ENCODE peak calls at places on chromosome 16, in six cellular contexts. One of them, this sample, is unnamed.

GRCh38 chr16:8807189-8807588 is 9.6 kb downstream of the PMM2 start:
- DNase-seq in CD4-positive, alpha-beta T cell: no peak
- DNase-seq in mucosa of descending colon: no peak
- DNase-seq in IMR-90: no peak
- DNase-seq in omental fat pad: no peak
- DNase-seq in cardiac muscle cell: no peak
- DNase-seq in this sample: no peak

GRCh38 chr16:320206-320605 is 32.3 kb downstream of the AXIN1 start:
- DNase-seq in mucosa of descending colon: no peak
- DNase-seq in cardiac muscle cell: no peak
- DNase-seq in IMR-90: no peak
- DNase-seq in omental fat pad: no peak
- DNase-seq in CD4-positive, alpha-beta T cell: no peak
- DNase-seq in this sample: no peak

GRCh38 chr16:10992797-10993196 is 48.4 kb downstream of the CLEC16A start:
- DNase-seq in mucosa of descending colon: no peak
- DNase-seq in CD4-positive, alpha-beta T cell: no peak
- DNase-seq in cardiac muscle cell: no peak
- DNase-seq in IMR-90: peak; percentile 93
- DNase-seq in omental fat pad: no peak
- DNase-seq in this sample: no peak

GRCh38 chr16:31880322-31880979 is 6.8 kb downstream of the ZNF267 start:
- DNase-seq in CD4-positive, alpha-beta T cell: peak; percentile 33
- DNase-seq in mucosa of descending colon: no peak
- DNase-seq in IMR-90: peak; percentile 80
- DNase-seq in cardiac muscle cell: no peak
- DNase-seq in omental fat pad: no peak
- DNase-seq in this sample: no peak

GRCh38 chr16:85574672-85575475 is 38.2 kb upstream of the GSE1 start:
- DNase-seq in omental fat pad: no peak
- DNase-seq in cardiac muscle cell: no peak
- DNase-seq in mucosa of descending colon: no peak
- DNase-seq in IMR-90: no peak
- DNase-seq in CD4-positive, alpha-beta T cell: no peak
- DNase-seq in this sample: no peak

GRCh38 chr16:86846136-86846535 is 267.8 kb downstream of the FOXL1 start:
- DNase-seq in IMR-90: peak; percentile 55
- DNase-seq in cardiac muscle cell: no peak
- DNase-seq in CD4-positive, alpha-beta T cell: no peak
- DNase-seq in omental fat pad: no peak
- DNase-seq in mucosa of descending colon: no peak
- DNase-seq in this sample: no peak

GRCh38 chr16:31253642-31254045 is 6.1 kb upstream of the ITGAM start:
- DNase-seq in CD4-positive, alpha-beta T cell: no peak
- DNase-seq in cardiac muscle cell: peak; percentile 10
- DNase-seq in IMR-90: no peak
- DNase-seq in omental fat pad: no peak
- DNase-seq in mucosa of descending colon: no peak
- DNase-seq in this sample: no peak

GRCh38 chr16:4380131-4381063 is 8.7 kb downstream of the VASN start:
- DNase-seq in mucosa of descending colon: no peak
- DNase-seq in omental fat pad: no peak
- DNase-seq in IMR-90: no peak
- DNase-seq in CD4-positive, alpha-beta T cell: no peak
- DNase-seq in cardiac muscle cell: no peak
- DNase-seq in this sample: no peak

GRCh38 chr16:5505093-5505887 is 407.7 kb upstream of the EEF2KMT start:
- DNase-seq in IMR-90: no peak
- DNase-seq in cardiac muscle cell: no peak
- DNase-seq in CD4-positive, alpha-beta T cell: no peak
- DNase-seq in mucosa of descending colon: no peak
- DNase-seq in omental fat pad: no peak
- DNase-seq in this sample: no peak

GRCh38 chr16:5500526-5500925 is 402.9 kb upstream of the EEF2KMT start:
- DNase-seq in mucosa of descending colon: no peak
- DNase-seq in omental fat pad: no peak
- DNase-seq in IMR-90: no peak
- DNase-seq in cardiac muscle cell: no peak
- DNase-seq in CD4-positive, alpha-beta T cell: no peak
- DNase-seq in this sample: no peak

GRCh38 chr16:5502944-5503343 is 405.3 kb upstream of the EEF2KMT start:
- DNase-seq in cardiac muscle cell: no peak
- DNase-seq in CD4-positive, alpha-beta T cell: no peak
- DNase-seq in IMR-90: no peak
- DNase-seq in omental fat pad: no peak
- DNase-seq in mucosa of descending colon: no peak
- DNase-seq in this sample: no peak

GRCh38 chr16:5504028-5504758 is 406.6 kb upstream of the EEF2KMT start:
- DNase-seq in cardiac muscle cell: no peak
- DNase-seq in IMR-90: no peak
- DNase-seq in mucosa of descending colon: no peak
- DNase-seq in CD4-positive, alpha-beta T cell: no peak
- DNase-seq in omental fat pad: no peak
- DNase-seq in this sample: no peak

GRCh38 chr16:5502467-5502869 is 404.9 kb upstream of the EEF2KMT start:
- DNase-seq in omental fat pad: no peak
- DNase-seq in IMR-90: no peak
- DNase-seq in cardiac muscle cell: peak; percentile 63
- DNase-seq in CD4-positive, alpha-beta T cell: no peak
- DNase-seq in mucosa of descending colon: peak; percentile 35
- DNase-seq in this sample: no peak
- TF ChIP-seq CTCF in omental fat pad: no peak
- TF ChIP-seq CTCF in IMR-90: no peak
- TF ChIP-seq CTCF in cardiac muscle cell: no peak
- TF ChIP-seq CTCF in CD4-positive, alpha-beta T cell: no peak
- TF ChIP-seq CTCF in mucosa of descending colon: no peak
- TF ChIP-seq CTCF in this sample: no peak

GRCh38 chr16:70704586-70704985 is 18.7 kb upstream of the MTSS2 start:
- DNase-seq in CD4-positive, alpha-beta T cell: no peak
- DNase-seq in mucosa of descending colon: no peak
- DNase-seq in cardiac muscle cell: no peak
- DNase-seq in IMR-90: no peak
- DNase-seq in omental fat pad: no peak
- DNase-seq in this sample: no peak

GRCh38 chr16:70701998-70702397 is 16.1 kb upstream of the MTSS2 start:
- DNase-seq in cardiac muscle cell: no peak
- DNase-seq in CD4-positive, alpha-beta T cell: no peak
- DNase-seq in IMR-90: no peak
- DNase-seq in omental fat pad: no peak
- DNase-seq in mucosa of descending colon: no peak
- DNase-seq in this sample: no peak

GRCh38 chr16:70702624-70703023 is 16.8 kb upstream of the MTSS2 start:
- DNase-seq in cardiac muscle cell: no peak
- DNase-seq in CD4-positive, alpha-beta T cell: no peak
- DNase-seq in IMR-90: no peak
- DNase-seq in mucosa of descending colon: no peak
- DNase-seq in omental fat pad: no peak
- DNase-seq in this sample: no peak

GRCh38 chr16:70703835-70704381 is 18.1 kb upstream of the MTSS2 start:
- DNase-seq in omental fat pad: no peak
- DNase-seq in IMR-90: no peak
- DNase-seq in cardiac muscle cell: no peak
- DNase-seq in mucosa of descending colon: no peak
- DNase-seq in CD4-positive, alpha-beta T cell: no peak
- DNase-seq in this sample: no peak

GRCh38 chr16:70703041-70703834 is 17.4 kb upstream of the MTSS2 start:
- DNase-seq in IMR-90: peak; percentile 94
- DNase-seq in omental fat pad: no peak
- DNase-seq in cardiac muscle cell: peak; percentile 68
- DNase-seq in mucosa of descending colon: no peak
- DNase-seq in CD4-positive, alpha-beta T cell: no peak
- DNase-seq in this sample: no peak
- TF ChIP-seq CTCF in IMR-90: peak; percentile 55
- TF ChIP-seq CTCF in omental fat pad: no peak
- TF ChIP-seq CTCF in cardiac muscle cell: peak; percentile 21
- TF ChIP-seq CTCF in mucosa of descending colon: no peak
- TF ChIP-seq CTCF in CD4-positive, alpha-beta T cell: no peak
- TF ChIP-seq CTCF in this sample: peak; percentile 78

GRCh38 chr16:53692146-53692545 is 11.5 kb downstream of the RPGRIP1L start:
- DNase-seq in cardiac muscle cell: peak; percentile 49
- DNase-seq in IMR-90: no peak
- DNase-seq in CD4-positive, alpha-beta T cell: no peak
- DNase-seq in omental fat pad: no peak
- DNase-seq in mucosa of descending colon: no peak
- DNase-seq in this sample: no peak
- TF ChIP-seq CTCF in cardiac muscle cell: peak; percentile 48
- TF ChIP-seq CTCF in IMR-90: no peak
- TF ChIP-seq CTCF in CD4-positive, alpha-beta T cell: no peak
- TF ChIP-seq CTCF in omental fat pad: no peak
- TF ChIP-seq CTCF in mucosa of descending colon: no peak
- TF ChIP-seq CTCF in this sample: peak; percentile 41

DNA sequence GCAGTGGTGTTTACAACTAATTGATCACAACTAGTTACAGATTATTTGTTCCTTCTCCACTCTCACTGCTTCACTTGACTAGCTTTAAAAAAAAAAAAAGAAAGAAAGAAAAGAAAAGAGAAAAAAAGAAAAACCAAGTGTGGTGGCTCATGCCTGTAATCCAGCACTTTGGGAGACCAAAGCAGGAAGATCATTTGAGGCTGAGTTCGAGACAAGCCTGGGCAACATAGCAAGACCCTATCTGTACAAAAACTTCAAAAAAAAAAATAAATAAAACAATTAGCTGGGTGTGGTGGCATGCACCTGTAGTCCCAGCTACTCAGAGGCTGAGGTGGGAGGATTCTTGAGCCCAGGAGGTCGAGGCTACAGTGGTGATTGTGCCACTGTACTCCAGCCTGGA is 4.2 kb downstream of the SNTB2 start:
- DNase-seq in omental fat pad: no peak
- DNase-seq in IMR-90: no peak
- DNase-seq in cardiac muscle cell: no peak
- DNase-seq in mucosa of descending colon: no peak
- DNase-seq in CD4-positive, alpha-beta T cell: no peak
- DNase-seq in this sample: no peak
- TF ChIP-seq CTCF in omental fat pad: no peak
- TF ChIP-seq CTCF in IMR-90: no peak
- TF ChIP-seq CTCF in cardiac muscle cell: no peak
- TF ChIP-seq CTCF in mucosa of descending colon: no peak
- TF ChIP-seq CTCF in CD4-positive, alpha-beta T cell: no peak
- TF ChIP-seq CTCF in this sample: no peak

GRCh38 chr16:74304164-74304834 is 7.7 kb downstream of the PSMD7 start:
- DNase-seq in IMR-90: no peak
- DNase-seq in mucosa of descending colon: no peak
- DNase-seq in CD4-positive, alpha-beta T cell: no peak
- DNase-seq in omental fat pad: no peak
- DNase-seq in cardiac muscle cell: no peak
- DNase-seq in this sample: no peak
- TF ChIP-seq CTCF in IMR-90: peak; percentile 26
- TF ChIP-seq CTCF in mucosa of descending colon: peak; percentile 13
- TF ChIP-seq CTCF in CD4-positive, alpha-beta T cell: peak; percentile 26
- TF ChIP-seq CTCF in omental fat pad: no peak
- TF ChIP-seq CTCF in cardiac muscle cell: peak; percentile 42
- TF ChIP-seq CTCF in this sample: peak; percentile 73

DNA sequence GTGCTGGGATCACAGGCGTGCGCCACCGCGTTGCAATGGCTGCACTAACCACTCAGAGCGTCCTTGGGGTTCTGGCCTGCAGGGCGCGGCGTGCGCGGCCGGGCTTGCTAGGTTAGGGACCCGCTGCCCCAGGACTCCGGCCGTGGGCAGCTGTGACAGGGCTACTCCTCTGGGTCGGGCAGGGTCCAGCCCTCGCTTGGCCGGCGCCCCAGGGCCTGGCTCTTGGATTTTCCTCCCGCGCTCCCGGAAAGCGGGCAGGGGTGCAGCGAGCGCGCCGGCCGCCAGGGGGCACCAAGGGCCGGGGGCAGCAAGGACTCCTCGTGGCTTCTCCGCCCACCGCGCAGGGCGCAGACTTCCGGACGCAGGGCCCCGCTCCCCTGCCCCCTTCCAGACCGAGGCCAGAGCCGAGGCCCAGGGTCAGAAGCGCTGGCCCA is 489 bp downstream of the TLE7 start:
- DNase-seq in CD4-positive, alpha-beta T cell: peak; percentile 31
- DNase-seq in mucosa of descending colon: no peak
- DNase-seq in cardiac muscle cell: no peak
- DNase-seq in IMR-90: no peak
- DNase-seq in omental fat pad: no peak
- DNase-seq in this sample: no peak
- TF ChIP-seq CTCF in CD4-positive, alpha-beta T cell: peak; percentile 60
- TF ChIP-seq CTCF in mucosa of descending colon: peak; percentile 7
- TF ChIP-seq CTCF in cardiac muscle cell: peak; percentile 50
- TF ChIP-seq CTCF in IMR-90: peak; percentile 25
- TF ChIP-seq CTCF in omental fat pad: no peak
- TF ChIP-seq CTCF in this sample: no peak

DNA sequence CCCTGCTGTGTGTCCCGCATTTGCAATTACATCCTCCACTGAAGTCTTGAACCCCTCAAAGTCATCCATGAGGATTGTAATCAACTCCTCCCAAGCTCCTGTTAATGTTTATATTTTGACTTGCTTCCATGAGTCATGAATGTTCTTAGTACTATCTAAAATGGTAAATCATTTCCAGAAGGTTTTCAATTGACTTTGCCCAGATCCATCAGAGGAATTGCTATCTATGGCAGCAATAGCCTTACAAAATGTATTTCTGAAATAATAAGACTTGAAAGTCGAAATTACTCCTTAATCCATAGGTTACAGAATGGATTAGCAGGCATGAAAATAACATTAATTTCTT is 2.5 kb upstream of the C16orf87 start:
- DNase-seq in mucosa of descending colon: no peak
- DNase-seq in CD4-positive, alpha-beta T cell: no peak
- DNase-seq in omental fat pad: no peak
- DNase-seq in IMR-90: peak; percentile 48
- DNase-seq in cardiac muscle cell: no peak
- DNase-seq in this sample: no peak
- TF ChIP-seq CTCF in mucosa of descending colon: no peak
- TF ChIP-seq CTCF in CD4-positive, alpha-beta T cell: no peak
- TF ChIP-seq CTCF in omental fat pad: no peak
- TF ChIP-seq CTCF in IMR-90: no peak
- TF ChIP-seq CTCF in cardiac muscle cell: no peak
- TF ChIP-seq CTCF in this sample: no peak

DNA sequence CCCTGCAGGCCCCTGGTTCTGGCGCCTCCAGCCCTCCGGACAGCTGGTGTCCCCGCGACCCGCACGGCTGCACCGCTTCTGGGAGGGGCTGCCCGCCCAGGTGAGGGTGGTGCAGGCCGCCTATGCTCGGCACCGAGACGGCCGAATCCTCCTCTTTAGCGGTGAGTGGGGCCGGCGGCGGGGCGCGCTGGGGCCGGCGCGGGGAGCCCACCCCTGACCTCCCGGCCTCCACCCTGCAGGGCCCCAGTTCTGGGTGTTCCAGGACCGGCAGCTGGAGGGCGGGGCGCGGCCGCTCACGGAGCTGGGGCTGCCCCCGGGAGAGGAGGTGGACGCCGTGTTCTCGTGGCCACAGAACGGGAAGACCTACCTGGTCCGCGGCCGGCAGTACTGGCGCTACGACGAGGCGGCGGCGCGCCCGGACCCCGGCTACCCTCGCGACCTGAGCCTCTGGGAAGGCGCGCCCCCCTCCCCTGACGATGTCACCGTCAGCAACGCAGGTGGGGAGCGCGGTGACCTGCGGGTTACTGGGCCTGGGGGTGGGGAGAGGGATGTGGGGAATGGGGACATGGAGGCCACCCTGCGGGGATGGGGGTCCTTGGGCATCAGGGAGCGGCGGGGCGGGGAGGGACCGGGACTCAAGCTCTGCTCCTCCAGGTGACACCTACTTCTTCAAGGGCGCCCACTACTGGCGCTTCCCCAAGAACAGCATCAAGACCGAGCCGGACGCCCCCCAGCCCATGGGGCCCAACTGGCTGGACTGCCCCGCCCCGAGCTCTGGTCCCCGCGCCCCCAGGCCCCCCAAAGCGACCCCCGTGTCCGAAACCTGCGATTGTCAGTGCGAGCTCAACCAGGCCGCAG is 7.0 kb upstream of the IL32 start:
- DNase-seq in cardiac muscle cell: peak; percentile 59
- DNase-seq in CD4-positive, alpha-beta T cell: peak; percentile 47
- DNase-seq in IMR-90: no peak
- DNase-seq in omental fat pad: no peak
- DNase-seq in mucosa of descending colon: peak; percentile 78
- DNase-seq in this sample: no peak
- TF ChIP-seq CTCF in cardiac muscle cell: no peak
- TF ChIP-seq CTCF in CD4-positive, alpha-beta T cell: no peak
- TF ChIP-seq CTCF in IMR-90: no peak
- TF ChIP-seq CTCF in omental fat pad: no peak
- TF ChIP-seq CTCF in mucosa of descending colon: no peak
- TF ChIP-seq CTCF in this sample: no peak